ENCODE peak calls at places on chromosomes 2 and 18, in eight cellular contexts. R is tibial artery, E is pancreas, A is cardiac fibroblast, P is heart left ventricle, G is IMR-90, H is fibroblast of pulmonary artery, L is coronary artery. Z is an unnamed sample.

GRCh38 chr18:79404567-79404910 is 8.8 kb downstream of the NFATC1 start:
- DNase-seq in R (no peak), E (peak), A (no peak), P (peak), G (no peak), H (no peak), L (no peak), Z (no peak)

GRCh38 chr2:45469314-45470099 is 141.6 kb downstream of the SRBD1 start:
- DNase-seq in R (peak), E (no peak), A (peak), P (no peak), G (no peak), H (peak), L (no peak), Z (peak)

GRCh38 chr18:61658431-61658830 is 234.4 kb downstream of the RNF152 start:
- DNase-seq in R (no peak), E (no peak), A (no peak), P (no peak), G (no peak), H (no peak), L (no peak), Z (no peak)

GRCh38 chr2:96342085-96342484 is 6.5 kb downstream of the NCAPH start:
- DNase-seq in R (no peak), E (no peak), A (peak), P (no peak), G (peak), H (peak), L (no peak), Z (peak)

GRCh38 chr2:33212151-33212550 is 264.3 kb upstream of the RASGRP3 start:
- DNase-seq in R (peak), E (no peak), A (peak), P (no peak), G (peak), H (peak), L (peak), Z (no peak)

GRCh38 chr2:168353251-168353650 is 102.8 kb upstream of the CERS6 start:
- DNase-seq in R (no peak), E (no peak), A (no peak), P (no peak), G (no peak), H (no peak), L (no peak), Z (no peak)

GRCh38 chr18:49094136-49094535 is 143.4 kb upstream of the SMAD7 start:
- DNase-seq in R (peak), E (no peak), A (peak), P (no peak), G (peak), H (peak), L (no peak), Z (no peak)

GRCh38 chr2:153595939-153596338 is 117.4 kb upstream of the RPRM start:
- DNase-seq in R (no peak), E (no peak), A (no peak), P (no peak), G (no peak), H (no peak), L (no peak), Z (peak)

GRCh38 chr2:186749179-186749578 is 55.3 kb downstream of the FAM171B start:
- DNase-seq in R (no peak), E (no peak), A (no peak), P (no peak), G (no peak), H (no peak), L (no peak), Z (no peak)

GRCh38 chr18:46424898-46425297 is 232.1 kb downstream of the LOXHD1 start:
- DNase-seq in R (no peak), E (no peak), A (no peak), P (no peak), G (no peak), H (no peak), L (no peak), Z (no peak)

GRCh38 chr18:59996370-59996966 is 96.7 kb downstream of the PMAIP1 start:
- DNase-seq in R (no peak), E (no peak), A (peak), P (no peak), G (peak), H (peak), L (no peak), Z (peak)

GRCh38 chr2:191748050-191748449 is 70.1 kb downstream of the NABP1 start:
- DNase-seq in R (no peak), E (no peak), A (peak), P (no peak), G (peak), H (peak), L (no peak), Z (peak)

GRCh38 chr2:63643486-63643885 is 54.7 kb downstream of the MDH1 start:
- DNase-seq in R (no peak), E (no peak), A (peak), P (no peak), G (no peak), H (no peak), L (no peak), Z (no peak)

GRCh38 chr2:223537669-223538601 is 64.2 kb downstream of the SCG2 start:
- DNase-seq in R (no peak), E (no peak), A (peak), P (no peak), G (peak), H (peak), L (no peak), Z (no peak)

GRCh38 chr2:207511851-207512250 is 17.9 kb upstream of the CREB1 start:
- DNase-seq in R (no peak), E (no peak), A (peak), P (no peak), G (no peak), H (no peak), L (no peak), Z (no peak)

GRCh38 chr2:71323386-71323785 is 8.2 kb upstream of the ZNF638 start:
- DNase-seq in R (no peak), E (no peak), A (no peak), P (no peak), G (no peak), H (no peak), L (no peak), Z (no peak)

GRCh38 chr2:150570712-150571111 is 83.2 kb upstream of the RND3 start:
- DNase-seq in R (no peak), E (no peak), A (peak), P (no peak), G (peak), H (peak), L (no peak), Z (no peak)

GRCh38 chr2:44367591-44367990 is 5.8 kb downstream of the CAMKMT start:
- DNase-seq in R (no peak), E (no peak), A (no peak), P (no peak), G (no peak), H (no peak), L (no peak), Z (no peak)

GRCh38 chr2:240520143-240520973 is 37.4 kb downstream of the ANKMY1 start:
- DNase-seq in R (no peak), E (no peak), A (no peak), P (no peak), G (no peak), H (no peak), L (peak), Z (no peak)

GRCh38 chr18:76920974-76921373 is 98.6 kb downstream of the ZNF236 start:
- DNase-seq in R (no peak), E (no peak), A (no peak), P (no peak), G (no peak), H (no peak), L (no peak), Z (no peak)

GRCh38 chr18:331231-331771 is 63.5 kb upstream of the THOC1 start:
- DNase-seq in R (no peak), E (no peak), A (no peak), P (no peak), G (no peak), H (no peak), L (no peak), Z (no peak)

GRCh38 chr18:32899819-32900218 is 127.0 kb upstream of the KLHL14 start:
- DNase-seq in R (no peak), E (no peak), A (peak), P (no peak), G (peak), H (peak), L (no peak), Z (no peak)

GRCh38 chr2:44087714-44088092 is 81.0 kb upstream of the PPM1B start:
- DNase-seq in R (no peak), E (no peak), A (no peak), P (no peak), G (no peak), H (no peak), L (no peak), Z (no peak)

GRCh38 chr2:207686812-207687211 is 24.6 kb upstream of the CCNYL1 start:
- DNase-seq in R (no peak), E (no peak), A (no peak), P (no peak), G (no peak), H (no peak), L (no peak), Z (no peak)

GRCh38 chr2:19893520-19894134 is 8.2 kb downstream of the TTC32 start:
- DNase-seq in R (no peak), E (no peak), A (peak), P (no peak), G (no peak), H (no peak), L (no peak), Z (peak)

GRCh38 chr2:113282747-113283533 is 4.2 kb upstream of the PAX8 start:
- DNase-seq in R (peak), E (peak), A (peak), P (peak), G (peak), H (no peak), L (no peak), Z (no peak)

GRCh38 chr2:74834806-74835755 is 1.2 kb downstream of the HK2 start:
- DNase-seq in R (peak), E (peak), A (peak), P (peak), G (peak), H (peak), L (no peak), Z (peak)

GRCh38 chr2:128314348-128315121 is 4.1 kb downstream of the HS6ST1 start:
- DNase-seq in R (peak), E (peak), A (no peak), P (no peak), G (no peak), H (no peak), L (no peak), Z (peak)

GRCh38 chr2:191250400-191250799 is 5.2 kb downstream of the MYO1B start:
- DNase-seq in R (no peak), E (no peak), A (peak), P (no peak), G (peak), H (peak), L (no peak), Z (no peak)

GRCh38 chr2:80256396-80257167 is 48.0 kb downstream of the LRRTM1 start:
- DNase-seq in R (no peak), E (no peak), A (peak), P (no peak), G (peak), H (peak), L (no peak), Z (peak)

GRCh38 chr18:55779461-55779710 is 191.4 kb upstream of the TCF4 start:
- DNase-seq in R (no peak), E (no peak), A (no peak), P (peak), G (no peak), H (peak), L (no peak), Z (peak)

GRCh38 chr2:134119672-134120159 is 134.2 kb upstream of the MGAT5 start:
- DNase-seq in R (peak), E (peak), A (peak), P (peak), G (peak), H (peak), L (peak), Z (peak)
- TF ChIP-seq CTCF in R (no peak), E (no peak), A (no peak), P (no peak), G (no peak), H (no peak), L (no peak), Z (no peak)

DNA sequence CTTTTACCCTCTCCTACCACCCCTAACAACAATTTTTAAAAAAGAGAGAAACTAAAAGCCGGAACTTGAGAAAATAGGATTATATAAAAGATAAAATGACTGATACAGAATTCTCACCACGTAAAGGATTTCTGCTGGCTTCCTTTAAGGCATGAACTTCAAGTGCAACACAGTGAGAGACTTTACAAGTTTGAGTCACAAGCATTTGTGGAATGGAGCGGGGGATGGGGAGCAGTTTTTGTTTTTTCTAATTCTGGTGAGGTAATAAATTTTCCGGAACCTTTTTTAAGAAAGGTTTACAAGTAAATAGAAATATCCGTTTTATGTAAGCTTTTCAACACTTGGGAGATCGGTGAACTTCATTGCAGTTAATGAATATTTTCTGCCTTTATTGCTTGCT is 1.8 kb upstream of the CDH2 start:
- DNase-seq in R (no peak), E (no peak), A (peak), P (no peak), G (peak), H (peak), L (no peak), Z (no peak)
- H3K4me3 ChIP-seq in R (peak), E (no peak), A (peak), P (peak), G (peak), H (peak), L (peak), Z (no peak)

GRCh38 chr2:72363406-72363805 is 215.7 kb upstream of the CYP26B1 start:
- DNase-seq in R (no peak), E (no peak), A (no peak), P (no peak), G (no peak), H (no peak), L (no peak), Z (no peak)

GRCh38 chr2:72367530-72368225 is 220.0 kb upstream of the CYP26B1 start:
- DNase-seq in R (peak), E (peak), A (peak), P (peak), G (peak), H (peak), L (peak), Z (no peak)
- TF ChIP-seq CTCF in R (peak), E (no peak), A (peak), P (no peak), G (peak), H (peak), L (peak), Z (no peak)

GRCh38 chr2:127078028-127078427 is 28.9 kb downstream of the BIN1 start:
- DNase-seq in R (no peak), E (no peak), A (no peak), P (no peak), G (no peak), H (no peak), L (no peak), Z (no peak)

GRCh38 chr2:127080226-127080940 is 26.6 kb downstream of the BIN1 start:
- DNase-seq in R (no peak), E (no peak), A (no peak), P (no peak), G (no peak), H (no peak), L (no peak), Z (peak)

GRCh38 chr2:127078691-127079270 is 28.2 kb downstream of the BIN1 start:
- DNase-seq in R (no peak), E (no peak), A (no peak), P (no peak), G (no peak), H (no peak), L (no peak), Z (no peak)

GRCh38 chr2:127080941-127081769 is 25.8 kb downstream of the BIN1 start:
- DNase-seq in R (no peak), E (no peak), A (no peak), P (no peak), G (no peak), H (no peak), L (no peak), Z (peak)

DNA sequence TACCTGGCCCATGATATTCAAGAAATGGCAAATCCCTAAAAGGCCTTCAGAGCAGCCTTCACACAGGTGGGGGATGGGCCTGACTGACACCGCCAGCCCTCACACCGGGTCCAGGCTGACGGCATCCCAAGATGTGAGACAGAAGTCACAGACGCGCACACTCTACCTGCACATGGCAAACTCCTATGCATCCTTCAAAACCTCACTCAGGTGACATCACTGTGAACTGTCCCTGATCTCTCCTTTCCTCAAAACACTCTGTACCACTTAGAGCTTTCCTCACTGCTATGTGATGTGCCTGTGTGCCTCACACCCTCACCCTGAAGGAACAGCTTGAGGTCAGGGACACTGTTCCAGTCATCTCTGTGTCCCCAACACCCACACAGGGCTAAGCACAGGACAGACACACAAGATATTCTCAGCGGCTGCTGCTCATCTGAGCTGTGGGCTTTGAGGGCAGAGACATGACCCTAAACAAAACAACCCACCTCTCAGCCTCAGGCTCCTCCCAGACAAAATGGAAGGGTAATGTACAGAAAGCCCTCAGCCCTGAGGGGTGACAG is 27.5 kb downstream of the BIN1 start:
- DNase-seq in R (no peak), E (no peak), A (no peak), P (no peak), G (no peak), H (no peak), L (no peak), Z (no peak)
- H3K4me3 ChIP-seq in R (no peak), E (no peak), A (no peak), P (no peak), G (no peak), H (no peak), L (no peak), Z (no peak)

GRCh38 chr2:52995439-52995838 is 772.2 kb upstream of the CHAC2 start:
- DNase-seq in R (no peak), E (no peak), A (no peak), P (no peak), G (peak), H (no peak), L (no peak), Z (no peak)
- TF ChIP-seq CTCF in R (no peak), E (no peak), A (no peak), P (no peak), G (no peak), H (no peak), L (no peak), Z (no peak)